ENCODE peak calls at places on chromosome 2, in six cellular contexts. T, J, A, S, N and F are unnamed samples.

GRCh38 chr2:221610675-221611074 is 38.6 kb upstream of the EPHA4 start:
- DNase-seq in T (no peak), J (no peak), A (no peak), S (no peak), N (no peak), F (no peak)

GRCh38 chr2:46448111-46448510 is 31.3 kb upstream of the TMEM247 start:
- DNase-seq in T (no peak), J (no peak), A (no peak), S (no peak), N (no peak), F (no peak)

GRCh38 chr2:160203422-160203821 is 3.4 kb upstream of the ITGB6 start:
- DNase-seq in T (no peak), J (no peak), A (no peak), S (no peak), N (no peak), F (no peak)

GRCh38 chr2:84247532-84247931 is 211.5 kb downstream of the SUCLG1 start:
- DNase-seq in T (no peak), J (no peak), A (no peak), S (no peak), N (no peak), F (no peak)

GRCh38 chr2:38377501-38378258 is 607 bp upstream of the ATL2 start:
- DNase-seq in T (peak; percentile 85), J (no peak), A (no peak), S (no peak), N (peak; percentile 59), F (no peak)

GRCh38 chr2:67446504-67446911 is 49.4 kb downstream of the ETAA1 start:
- DNase-seq in T (peak; percentile 56), J (no peak), A (no peak), S (no peak), N (no peak), F (no peak)

GRCh38 chr2:224518806-224519580 is 66.2 kb downstream of the CUL3 start:
- DNase-seq in T (peak; percentile 65), J (no peak), A (no peak), S (no peak), N (no peak), F (no peak)

GRCh38 chr2:214960677-214961076 is 151.2 kb upstream of the BARD1 start:
- DNase-seq in T (peak; percentile 11), J (no peak), A (no peak), S (no peak), N (no peak), F (no peak)

GRCh38 chr2:170140561-170140960 is 37.4 kb upstream of the MYO3B start:
- DNase-seq in T (no peak), J (no peak), A (no peak), S (no peak), N (no peak), F (no peak)

GRCh38 chr2:240436626-240437180 is 1.2 kb downstream of the GPC1 start:
- DNase-seq in T (peak; percentile 36), J (no peak), A (no peak), S (no peak), N (no peak), F (peak; percentile 85)

GRCh38 chr2:148794558-148794957 is 80.5 kb upstream of the KIF5C start:
- DNase-seq in T (peak; percentile 36), J (no peak), A (no peak), S (no peak), N (no peak), F (no peak)